ENCODE peak calls at places on chromosomes 1 and 21, in ten cellular contexts. G is IMR-90, M is cardiac muscle cell, I is GM12865, H is ovary, T is upper lobe of right lung, B is endothelial cell, L is GM23338, D is osteocyte, F is H9. E is an unnamed sample.

GRCh38 chr1:15153842-15154479 is 414 bp downstream of the TMEM51 start:
- DNase-seq in T (peak; percentile 86), M (peak; percentile 72), H (peak; percentile 86), D (peak; percentile 88), L (peak; percentile 81), G (peak; percentile 66), B (peak; percentile 81), I (no peak), F (peak; percentile 78), E (peak; percentile 80)

GRCh38 chr1:103529746-103530145 is 4.2 kb downstream of the RNPC3 start:
- DNase-seq in D (no peak), T (no peak), M (no peak), B (no peak), I (no peak), H (no peak), G (peak; percentile 54), F (no peak), L (peak; percentile 26), E (no peak)

GRCh38 chr1:164581762-164582161 is 22.8 kb downstream of the PBX1 start:
- DNase-seq in D (no peak), M (no peak), L (no peak), I (no peak), T (no peak), G (no peak), H (no peak), F (no peak), B (no peak), E (no peak)

GRCh38 chr1:206717237-206717989 is 32.7 kb downstream of the MAPKAPK2 start:
- DNase-seq in H (no peak), G (no peak), T (peak; percentile 48), L (no peak), D (no peak), I (peak; percentile 91), M (peak; percentile 52), F (no peak), B (no peak), E (peak; percentile 53)

GRCh38 chr1:159076753-159077656 is at the start of gene AIM2:
- DNase-seq in T (peak; percentile 80), G (no peak), M (no peak), F (no peak), H (no peak), I (peak; percentile 95), D (no peak), L (no peak), B (no peak), E (peak; percentile 65)

GRCh38 chr1:112247036-112247597 is 148.9 kb upstream of the CTTNBP2NL start:
- DNase-seq in T (no peak), L (no peak), F (no peak), M (no peak), I (no peak), D (no peak), B (no peak), G (no peak), H (no peak), E (no peak)

GRCh38 chr21:38989745-38990423 is 184.2 kb downstream of the ETS2 start:
- DNase-seq in I (no peak), T (no peak), D (no peak), F (no peak), B (no peak), G (peak; percentile 94), L (no peak), H (peak; percentile 69), M (peak; percentile 80), E (no peak)

GRCh38 chr1:226407497-226408284 is at the start of gene PARP1:
- DNase-seq in L (peak; percentile 92), F (peak; percentile 92), I (peak; percentile 96), H (peak; percentile 90), T (peak; percentile 95), B (peak; percentile 91), G (peak; percentile 65), M (peak; percentile 90), D (peak; percentile 97), E (peak; percentile 99)

GRCh38 chr1:234437423-234438171 is 41.4 kb downstream of the TARBP1 start:
- DNase-seq in G (no peak), I (no peak), M (no peak), B (no peak), D (no peak), H (no peak), T (no peak), L (no peak), F (no peak), E (no peak)

GRCh38 chr1:93579891-93580290 is 101.7 kb downstream of the BCAR3 start:
- DNase-seq in T (no peak), D (no peak), F (no peak), I (no peak), M (no peak), H (peak; percentile 62), B (no peak), L (no peak), G (peak; percentile 97), E (no peak)

GRCh38 chr1:15428815-15429435 is 9.3 kb upstream of the CTRC start:
- DNase-seq in F (no peak), I (no peak), D (no peak), H (no peak), B (no peak), M (no peak), G (no peak), L (no peak), T (no peak), E (no peak)

GRCh38 chr1:150613061-150613920 is 16.1 kb downstream of the ENSA start:
- DNase-seq in F (no peak), D (no peak), T (no peak), M (no peak), L (no peak), B (no peak), H (no peak), I (peak; percentile 87), G (peak; percentile 98), E (peak; percentile 42)

GRCh38 chr1:235049217-235049616 is 79.4 kb downstream of the TOMM20 start:
- DNase-seq in M (no peak), G (no peak), T (peak; percentile 33), B (no peak), I (no peak), D (no peak), L (no peak), H (peak; percentile 42), F (no peak), E (no peak)

GRCh38 chr1:216193839-216194443 is 229.3 kb downstream of the USH2A start:
- DNase-seq in L (peak; percentile 46), M (no peak), T (no peak), G (no peak), D (no peak), F (peak; percentile 37), I (no peak), B (no peak), H (no peak), E (no peak)

GRCh38 chr1:154556422-154556821 is 2.0 kb downstream of the UBE2Q1 start:
- DNase-seq in F (no peak), B (no peak), T (no peak), M (peak; percentile 70), G (peak; percentile 23), H (no peak), L (peak; percentile 68), I (no peak), D (no peak), E (no peak)
- TF ChIP-seq CTCF in F (no peak), B (no peak), T (no peak), M (no peak), G (no peak), H (no peak), L (no peak), I (no peak), D (no peak), E (no peak)

DNA sequence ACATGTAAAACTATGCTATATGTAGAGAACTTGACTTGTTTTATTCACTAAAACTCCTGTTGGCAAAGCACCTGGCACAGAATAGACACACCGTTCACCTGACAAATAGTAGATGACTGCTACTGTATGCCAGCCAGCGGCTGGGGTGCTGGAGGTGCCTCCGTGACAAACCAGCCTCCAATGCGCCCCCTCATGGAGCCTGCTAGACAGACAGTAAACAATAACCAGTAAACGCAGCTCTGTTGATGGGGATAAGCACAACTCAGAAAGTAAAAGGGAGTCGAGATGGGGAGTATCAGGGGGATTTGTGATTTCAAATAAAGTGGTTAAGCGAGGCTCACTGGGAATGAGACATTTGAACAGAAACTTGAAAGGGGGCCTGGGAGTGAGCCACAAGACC is 107.2 kb downstream of the PRDM2 start:
- DNase-seq in D (no peak), F (peak; percentile 67), I (peak; percentile 65), B (peak; percentile 70), H (no peak), L (peak; percentile 82), M (peak; percentile 42), G (no peak), T (peak; percentile 50), E (peak; percentile 39)
- TF ChIP-seq CTCF in D (peak; percentile 48), F (peak; percentile 71), I (peak; percentile 56), B (peak; percentile 36), H (no peak), L (peak; percentile 70), M (peak; percentile 52), G (peak; percentile 41), T (peak; percentile 23), E (peak; percentile 35)

DNA sequence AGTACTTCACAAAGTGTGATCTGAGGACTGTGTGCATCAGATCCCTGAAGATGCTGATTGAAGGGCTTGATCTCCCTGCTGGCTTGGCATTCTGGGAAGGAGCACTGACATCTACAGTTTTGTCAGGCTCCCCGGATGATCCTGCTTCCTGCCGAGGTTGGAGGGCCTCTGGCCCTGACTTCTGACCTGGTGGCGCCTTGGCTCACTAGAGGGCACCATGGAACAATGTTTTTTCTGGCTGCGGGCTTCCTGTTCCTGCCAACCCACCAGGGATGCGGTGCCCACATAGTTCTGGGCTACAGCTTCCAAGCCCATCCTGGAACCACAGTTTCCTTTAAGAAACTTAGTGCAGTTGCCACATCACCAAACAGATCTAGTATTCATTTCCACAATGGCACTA is 38.8 kb upstream of the RASAL2 start:
- DNase-seq in B (peak; percentile 42), I (no peak), F (peak; percentile 75), G (no peak), T (peak; percentile 78), M (peak; percentile 58), H (no peak), L (peak; percentile 74), D (no peak), E (no peak)
- TF ChIP-seq CTCF in B (no peak), I (peak; percentile 9), F (peak; percentile 65), G (no peak), T (peak; percentile 46), M (peak; percentile 24), H (no peak), L (peak; percentile 62), D (peak; percentile 37), E (peak; percentile 10)

GRCh38 chr1:177351361-177352108 is 180.8 kb downstream of the BRINP2 start:
- DNase-seq in L (peak; percentile 39), F (no peak), M (peak; percentile 5), T (peak; percentile 80), B (peak; percentile 16), H (no peak), I (no peak), D (no peak), G (no peak), E (no peak)

GRCh38 chr1:177355575-177355974 is 184.8 kb downstream of the BRINP2 start:
- DNase-seq in L (peak; percentile 53), G (peak; percentile 19), F (peak; percentile 38), I (peak; percentile 29), M (peak; percentile 50), D (no peak), H (no peak), T (no peak), B (peak; percentile 40), E (no peak)

DNA sequence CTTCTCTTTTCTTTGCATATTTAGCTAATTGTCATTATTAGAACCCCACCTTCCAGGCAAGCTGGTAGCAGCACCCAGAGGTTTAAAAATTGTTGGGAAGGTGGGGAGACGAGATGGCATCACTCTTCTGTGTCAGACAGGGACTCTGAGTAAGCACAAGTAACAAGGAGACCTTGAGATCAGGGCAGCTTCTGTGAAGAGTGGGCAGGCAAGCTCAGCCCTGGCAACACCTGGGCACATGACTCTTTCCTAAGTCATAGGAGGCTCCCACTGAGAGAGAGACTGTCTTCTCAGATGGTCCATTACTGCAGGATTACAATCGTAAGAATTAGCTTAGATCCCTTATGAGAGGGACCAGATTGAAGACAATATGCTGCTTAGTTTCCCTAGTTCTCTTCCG is 183.5 kb downstream of the BRINP2 start:
- DNase-seq in M (no peak), T (no peak), H (no peak), G (no peak), I (no peak), F (no peak), D (no peak), L (no peak), B (no peak), E (no peak)
- TF ChIP-seq CTCF in M (no peak), T (no peak), H (no peak), G (no peak), I (no peak), F (no peak), D (no peak), L (no peak), B (no peak), E (no peak)

E was measured in GM20000.